ENCODE peak calls at places on chromosomes 6 and 20, in nine cellular contexts. I, O, H, A, W, Y, L, N and C are unnamed samples.

GRCh38 chr6:72564231-72564630 is 57.6 kb upstream of the KCNQ5 start:
- DNase-seq in N (no peak), I (peak; percentile 50), A (no peak), W (no peak), H (no peak), L (no peak), Y (no peak), O (no peak), C (no peak)

GRCh38 chr20:48957053-48957481 is 35.6 kb downstream of the ARFGEF2 start:
- DNase-seq in I (no peak), A (no peak), Y (peak; percentile 27), W (no peak), N (no peak), H (no peak), O (no peak), L (no peak), C (no peak)

GRCh38 chr20:40821438-40821837 is 132.4 kb upstream of the MAFB start:
- DNase-seq in W (no peak), O (no peak), I (no peak), L (no peak), H (no peak), N (no peak), A (no peak), Y (no peak), C (no peak)

GRCh38 chr20:21981607-21982344 is 276.3 kb downstream of the PAX1 start:
- DNase-seq in A (peak; percentile 78), N (peak; percentile 50), H (no peak), W (no peak), Y (no peak), O (no peak), L (no peak), I (no peak), C (no peak)

GRCh38 chr6:146355521-146356100 is 188.0 kb upstream of the RAB32 start:
- DNase-seq in O (no peak), H (no peak), N (no peak), A (no peak), L (no peak), I (no peak), W (no peak), Y (no peak), C (no peak)

GRCh38 chr6:30518505-30518850 is 29.2 kb downstream of the HLA-E start:
- DNase-seq in O (no peak), N (no peak), L (no peak), H (no peak), W (no peak), A (no peak), I (no peak), Y (no peak), C (no peak)

GRCh38 chr6:154229796-154230195 is 126.8 kb downstream of the IPCEF1 start:
- DNase-seq in Y (no peak), L (peak; percentile 74), W (peak; percentile 24), H (no peak), O (no peak), N (no peak), I (no peak), A (no peak), C (no peak)

GRCh38 chr6:145276746-145277145 is 458.6 kb downstream of the EPM2A start:
- DNase-seq in H (no peak), L (no peak), O (no peak), A (no peak), I (peak; percentile 30), W (no peak), Y (no peak), N (no peak), C (no peak)

GRCh38 chr6:36147294-36147693 is 17.0 kb downstream of the MAPK13 start:
- DNase-seq in H (no peak), I (no peak), N (no peak), A (no peak), O (no peak), Y (no peak), W (no peak), L (no peak), C (no peak)

GRCh38 chr6:19803331-19804330 is 33.5 kb upstream of the ID4 start:
- DNase-seq in Y (peak; percentile 50), I (peak; percentile 19), H (no peak), L (no peak), A (peak; percentile 37), W (no peak), N (peak; percentile 29), O (no peak), C (no peak)

GRCh38 chr6:162153991-162154390 is 573.6 kb downstream of the PRKN start:
- DNase-seq in O (no peak), L (peak; percentile 5), A (no peak), N (no peak), W (no peak), H (no peak), Y (no peak), I (no peak), C (no peak)

GRCh38 chr6:2094637-2095036 is 150.8 kb downstream of the GMDS start:
- DNase-seq in L (no peak), A (no peak), Y (no peak), O (no peak), H (no peak), I (no peak), W (no peak), N (no peak), C (no peak)

GRCh38 chr6:24330137-24330732 is 27.6 kb downstream of the DCDC2 start:
- DNase-seq in N (peak; percentile 39), O (no peak), L (peak; percentile 1), A (peak; percentile 37), Y (peak; percentile 3), W (no peak), H (no peak), I (no peak), C (no peak)

GRCh38 chr20:25054133-25054820 is 3.7 kb downstream of the ACSS1 start:
- DNase-seq in A (no peak), N (no peak), I (no peak), L (no peak), W (no peak), H (no peak), Y (no peak), O (no peak), C (no peak)

GRCh38 chr6:39266375-39266774 is 37.1 kb upstream of the KCNK5 start:
- DNase-seq in W (no peak), N (no peak), L (no peak), I (no peak), A (no peak), O (no peak), H (no peak), Y (no peak), C (no peak)

GRCh38 chr6:159736908-159737307 is 9.6 kb downstream of the WTAP start:
- DNase-seq in A (no peak), Y (no peak), I (no peak), L (no peak), W (no peak), H (no peak), O (no peak), N (no peak), C (no peak)

GRCh38 chr6:56312049-56312448 is 64.7 kb upstream of the COL21A1 start:
- DNase-seq in I (peak; percentile 9), O (no peak), A (no peak), W (no peak), N (no peak), Y (no peak), L (no peak), H (no peak), C (no peak)

GRCh38 chr20:3572151-3572550 is 91.0 kb downstream of the GFRA4 start:
- DNase-seq in A (no peak), Y (peak; percentile 11), W (no peak), I (peak; percentile 36), H (no peak), N (peak; percentile 35), L (no peak), O (no peak), C (no peak)

DNA sequence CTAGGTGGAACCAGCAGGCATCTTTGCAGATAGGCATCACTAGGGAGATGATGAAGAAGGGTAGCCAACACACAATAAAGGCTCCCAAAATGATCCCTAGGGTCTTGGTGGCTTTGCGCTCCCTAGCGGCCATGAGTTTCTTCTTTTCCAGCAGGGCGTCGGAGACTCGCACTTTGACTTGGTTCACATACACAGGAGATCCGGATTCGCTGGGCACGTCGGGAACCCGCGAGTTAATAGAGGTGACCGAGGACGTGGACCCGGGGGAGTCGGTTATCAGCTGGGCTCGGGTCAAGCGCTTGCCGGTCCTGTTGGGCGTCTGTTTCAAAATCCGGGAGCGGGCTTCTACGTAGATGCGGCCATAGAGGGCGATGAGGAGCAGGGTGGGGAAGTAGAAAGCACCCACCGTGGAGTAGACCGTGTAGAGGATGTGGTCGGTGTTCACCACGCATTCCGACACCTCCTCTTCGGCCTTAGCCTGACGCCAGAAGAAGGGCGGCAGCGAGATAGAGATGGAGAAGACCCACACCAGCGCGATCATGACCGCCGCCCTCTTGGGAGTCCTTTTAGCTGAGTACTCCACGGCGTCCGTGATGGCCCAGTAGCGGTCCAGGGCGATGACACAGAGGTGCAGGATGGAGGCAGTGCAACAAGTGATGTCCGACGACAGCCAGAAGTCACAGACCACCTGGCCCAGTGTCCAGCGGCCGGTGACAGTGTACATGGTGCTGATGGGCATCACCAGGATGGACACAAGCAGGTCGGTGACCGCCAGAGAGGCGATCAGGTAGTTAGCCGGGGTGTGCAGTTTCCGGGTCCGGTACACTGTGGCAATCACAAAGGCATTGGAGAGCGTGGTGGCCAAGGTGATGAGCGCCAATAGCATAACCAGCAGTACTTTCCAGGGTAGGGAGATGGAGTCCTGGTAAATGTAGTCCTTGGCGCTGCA is 658 bp downstream of the HTR1B start:
- DNase-seq in A (peak; percentile 51), L (peak; percentile 7), Y (peak; percentile 57), H (no peak), O (peak; percentile 7), I (no peak), W (no peak), N (peak; percentile 72), C (no peak)
- TF ChIP-seq CTCF in A (peak; percentile 44), L (no peak), Y (peak; percentile 64), H (peak; percentile 10), O (peak; percentile 53), I (peak; percentile 17), W (no peak), N (peak; percentile 74), C (no peak)

DNA sequence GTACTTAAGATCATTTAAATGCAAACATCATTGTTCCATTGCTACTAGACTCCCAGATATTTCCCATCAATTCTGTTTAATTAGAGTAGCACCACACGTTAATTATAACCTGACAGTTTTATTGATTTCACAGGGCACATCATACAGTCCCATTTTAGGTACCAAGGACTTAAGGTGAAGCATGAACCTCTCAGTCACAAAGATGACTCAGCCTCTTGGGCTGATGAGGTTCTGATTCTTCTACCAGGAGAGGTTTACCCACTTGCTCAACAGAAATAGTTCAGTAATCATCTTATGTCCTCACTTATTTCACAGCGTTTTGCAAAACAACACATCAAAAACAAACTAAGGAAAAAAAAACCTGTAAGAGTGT is 98.5 kb downstream of the HIVEP2 start:
- DNase-seq in W (no peak), A (no peak), H (no peak), N (peak; percentile 83), Y (peak; percentile 59), I (peak; percentile 61), L (peak; percentile 49), O (no peak), C (no peak)
- TF ChIP-seq CTCF in W (no peak), A (no peak), H (no peak), N (no peak), Y (no peak), I (no peak), L (no peak), O (no peak), C (no peak)

GRCh38 chr20:62141397-62142251 is 1.6 kb downstream of the PSMA7 start:
- DNase-seq in A (peak; percentile 15), W (no peak), I (peak; percentile 38), N (peak; percentile 56), H (no peak), O (no peak), Y (peak; percentile 34), L (peak; percentile 25), C (no peak)
- TF ChIP-seq CTCF in A (peak; percentile 61), W (peak; percentile 34), I (peak; percentile 38), N (peak; percentile 71), H (peak; percentile 40), O (peak; percentile 46), Y (peak; percentile 43), L (peak; percentile 25), C (no peak)

GRCh38 chr6:77740380-77740779 is 87.5 kb downstream of the MEI4 start:
- DNase-seq in L (peak; percentile 21), O (no peak), A (peak; percentile 26), N (peak; percentile 67), H (no peak), Y (peak; percentile 8), W (no peak), I (peak; percentile 8), C (no peak)
- TF ChIP-seq CTCF in L (peak; percentile 29), O (peak; percentile 75), A (peak; percentile 30), N (peak; percentile 54), H (peak; percentile 53), Y (peak; percentile 24), W (peak; percentile 41), I (peak; percentile 49), C (peak; percentile 85)